ENCODE peak calls at places on chromosomes 4 and X, in seven cellular contexts. One of them, this sample, is unnamed.
A peak's percentile ranks its signal among the peaks of the same experiment; 100 is the strongest.

GRCh38 chr4:151409470-151410313 is 716 bp downstream of the FHIP1A start:
- DNase-seq in HCT116: peak; percentile 3
- DNase-seq in fibroblast of lung: no peak
- DNase-seq in H9: peak; percentile 75
- DNase-seq in pancreas: peak; percentile 73
- DNase-seq in CD4-positive, alpha-beta T cell: no peak
- DNase-seq in sigmoid colon: peak; percentile 64
- DNase-seq in this sample: peak; percentile 41

GRCh38 chr4:116055857-116056827 is 942.7 kb upstream of the NDST4 start:
- DNase-seq in HCT116: peak; percentile 22
- DNase-seq in fibroblast of lung: peak; percentile 6
- DNase-seq in H9: no peak
- DNase-seq in pancreas: no peak
- DNase-seq in CD4-positive, alpha-beta T cell: no peak
- DNase-seq in sigmoid colon: no peak
- DNase-seq in this sample: no peak

GRCh38 chr4:153156263-153156662 is 48.0 kb upstream of the TRIM2 start:
- DNase-seq in HCT116: no peak
- DNase-seq in fibroblast of lung: no peak
- DNase-seq in H9: no peak
- DNase-seq in pancreas: no peak
- DNase-seq in CD4-positive, alpha-beta T cell: peak; percentile 14
- DNase-seq in sigmoid colon: no peak
- DNase-seq in this sample: no peak

GRCh38 chr4:64230709-64231310 is 178.4 kb downstream of the TECRL start:
- DNase-seq in HCT116: peak; percentile 8
- DNase-seq in fibroblast of lung: peak; percentile 27
- DNase-seq in H9: no peak
- DNase-seq in pancreas: no peak
- DNase-seq in CD4-positive, alpha-beta T cell: no peak
- DNase-seq in sigmoid colon: no peak
- DNase-seq in this sample: no peak

GRCh38 chr4:101981756-101982155 is 191.2 kb downstream of the BANK1 start:
- DNase-seq in HCT116: peak; percentile 66
- DNase-seq in fibroblast of lung: no peak
- DNase-seq in H9: no peak
- DNase-seq in pancreas: no peak
- DNase-seq in CD4-positive, alpha-beta T cell: no peak
- DNase-seq in sigmoid colon: no peak
- DNase-seq in this sample: peak; percentile 30

GRCh38 chrX:32576885-32577284 is 634.5 kb downstream of the DMD start:
- DNase-seq in HCT116: no peak
- DNase-seq in fibroblast of lung: no peak
- DNase-seq in H9: no peak
- DNase-seq in pancreas: no peak
- DNase-seq in CD4-positive, alpha-beta T cell: no peak
- DNase-seq in sigmoid colon: no peak
- DNase-seq in this sample: no peak

GRCh38 chrX:134431894-134432293 is 28.1 kb upstream of the HPRT1 start:
- DNase-seq in HCT116: no peak
- DNase-seq in fibroblast of lung: peak; percentile 24
- DNase-seq in H9: no peak
- DNase-seq in pancreas: no peak
- DNase-seq in CD4-positive, alpha-beta T cell: no peak
- DNase-seq in sigmoid colon: no peak
- DNase-seq in this sample: peak; percentile 25

GRCh38 chr4:153023692-153024394 is 87.7 kb downstream of the FHDC1 start:
- DNase-seq in HCT116: no peak
- DNase-seq in fibroblast of lung: no peak
- DNase-seq in H9: no peak
- DNase-seq in pancreas: no peak
- DNase-seq in CD4-positive, alpha-beta T cell: no peak
- DNase-seq in sigmoid colon: no peak
- DNase-seq in this sample: peak; percentile 67

GRCh38 chrX:71998836-71999509 is 88.3 kb downstream of the NHSL2 start:
- DNase-seq in HCT116: peak; percentile 12
- DNase-seq in fibroblast of lung: peak; percentile 19
- DNase-seq in H9: peak; percentile 21
- DNase-seq in pancreas: no peak
- DNase-seq in CD4-positive, alpha-beta T cell: no peak
- DNase-seq in sigmoid colon: no peak
- DNase-seq in this sample: peak; percentile 21

GRCh38 chrX:48918644-48919340 is at the start of gene PIM2:
- DNase-seq in HCT116: peak; percentile 63
- DNase-seq in fibroblast of lung: peak; percentile 77
- DNase-seq in H9: peak; percentile 95
- DNase-seq in pancreas: peak; percentile 88
- DNase-seq in CD4-positive, alpha-beta T cell: peak; percentile 86
- DNase-seq in sigmoid colon: peak; percentile 95
- DNase-seq in this sample: peak; percentile 90

GRCh38 chrX:69015564-69016218 is 149.6 kb downstream of the PJA1 start:
- DNase-seq in HCT116: no peak
- DNase-seq in fibroblast of lung: no peak
- DNase-seq in H9: no peak
- DNase-seq in pancreas: no peak
- DNase-seq in CD4-positive, alpha-beta T cell: no peak
- DNase-seq in sigmoid colon: no peak
- DNase-seq in this sample: no peak

GRCh38 chrX:21408776-21409175 is 34.6 kb downstream of the CNKSR2 start:
- DNase-seq in HCT116: no peak
- DNase-seq in fibroblast of lung: no peak
- DNase-seq in H9: no peak
- DNase-seq in pancreas: no peak
- DNase-seq in CD4-positive, alpha-beta T cell: no peak
- DNase-seq in sigmoid colon: no peak
- DNase-seq in this sample: no peak

DNA sequence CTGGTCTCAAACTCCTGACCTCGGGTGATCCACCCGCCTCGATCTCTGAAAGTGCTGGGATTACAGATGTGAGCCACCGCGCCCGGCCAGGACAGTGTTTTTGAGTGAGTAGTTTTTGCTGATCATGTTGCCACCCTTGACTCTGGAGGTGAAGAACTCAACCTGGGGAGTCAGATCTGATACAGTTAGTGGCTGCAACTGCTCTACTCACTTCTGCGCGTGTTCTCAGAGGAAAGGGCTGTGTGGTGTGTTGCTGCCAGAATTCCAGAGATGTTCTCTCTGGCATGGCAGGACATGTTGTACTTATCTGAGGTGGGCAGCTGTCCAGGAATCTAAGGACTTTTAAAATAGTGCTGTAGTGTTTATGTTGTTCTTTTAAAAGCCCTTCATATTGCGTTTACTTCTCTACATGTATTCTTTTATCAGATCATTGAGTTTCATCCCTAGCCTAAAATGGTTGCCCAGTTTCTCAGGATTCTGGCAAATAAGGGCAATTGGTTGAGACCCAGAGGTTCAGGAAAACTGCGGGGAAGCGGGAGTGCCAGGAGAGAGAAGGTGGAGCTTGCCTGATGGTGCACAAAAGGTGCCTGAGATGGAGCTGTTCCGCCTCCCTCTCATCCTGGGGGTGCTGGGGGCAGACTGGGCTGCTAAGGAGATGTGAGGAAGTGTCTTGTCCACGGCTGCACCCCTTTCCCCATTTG is 97.7 kb downstream of the ARHGAP10 start:
- DNase-seq in HCT116: no peak
- DNase-seq in fibroblast of lung: peak; percentile 79
- DNase-seq in H9: no peak
- DNase-seq in pancreas: no peak
- DNase-seq in CD4-positive, alpha-beta T cell: no peak
- DNase-seq in sigmoid colon: peak; percentile 94
- DNase-seq in this sample: peak; percentile 52
- H3K27ac ChIP-seq in HCT116: no peak overlapping the region
- H3K27ac ChIP-seq in fibroblast of lung: no peak overlapping the region
- H3K27ac ChIP-seq in H9: no peak overlapping the region
- H3K27ac ChIP-seq in pancreas: no peak overlapping the region
- H3K27ac ChIP-seq in CD4-positive, alpha-beta T cell: no peak overlapping the region
- H3K27ac ChIP-seq in sigmoid colon: peak overlapping the region; percentile 91
- H3K27ac ChIP-seq in this sample: peak overlapping the region; percentile 94

DNA sequence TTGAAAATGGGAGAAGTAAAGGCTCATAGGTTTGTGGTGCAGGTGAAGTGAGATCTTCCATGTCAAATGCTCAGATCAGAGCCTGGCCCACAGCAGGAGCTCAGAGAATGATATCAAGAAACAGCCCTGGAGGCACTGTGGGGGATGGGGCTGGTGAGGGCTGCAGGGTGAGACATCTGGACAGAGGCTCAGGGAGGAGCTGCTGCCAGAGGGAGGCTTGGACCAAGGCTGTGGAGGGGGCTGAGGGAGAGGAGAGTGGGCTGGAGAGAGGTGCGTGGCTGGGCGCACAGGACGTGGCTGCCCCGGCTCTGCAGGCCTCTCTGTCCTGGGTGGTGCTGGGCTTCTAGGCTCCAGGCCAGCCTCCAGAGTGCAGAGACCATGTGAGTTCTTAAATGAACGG is 5.6 kb downstream of the SORCS2 start:
- DNase-seq in HCT116: no peak
- DNase-seq in fibroblast of lung: no peak
- DNase-seq in H9: peak; percentile 9
- DNase-seq in pancreas: peak; percentile 43
- DNase-seq in CD4-positive, alpha-beta T cell: no peak
- DNase-seq in sigmoid colon: peak; percentile 62
- DNase-seq in this sample: no peak
- TF ChIP-seq CTCF in HCT116: no peak
- TF ChIP-seq CTCF in fibroblast of lung: no peak
- TF ChIP-seq CTCF in H9: no peak
- TF ChIP-seq CTCF in pancreas: no peak
- TF ChIP-seq CTCF in CD4-positive, alpha-beta T cell: no peak
- TF ChIP-seq CTCF in sigmoid colon: no peak
- TF ChIP-seq CTCF in this sample: no peak

DNA sequence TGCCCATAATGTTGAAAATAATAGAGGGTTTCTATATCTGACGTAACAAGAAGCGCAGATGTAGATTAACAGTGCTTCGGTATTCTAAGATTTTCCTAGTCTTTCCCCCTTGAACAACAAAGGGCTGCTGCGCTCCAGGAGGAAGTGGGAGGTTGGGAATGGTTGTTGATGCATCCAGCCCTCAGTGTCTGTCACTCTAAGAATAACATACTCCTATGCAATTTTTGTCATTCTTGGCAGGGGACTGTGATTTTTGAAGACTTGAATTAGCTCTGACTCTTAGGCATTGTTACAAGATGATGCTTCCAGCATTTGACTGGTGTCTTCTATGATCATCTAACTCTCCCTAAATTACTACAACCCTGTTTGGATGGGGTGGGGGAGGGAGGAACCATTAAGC is 394.2 kb downstream of the ARHGAP24 start:
- DNase-seq in HCT116: no peak
- DNase-seq in fibroblast of lung: no peak
- DNase-seq in H9: no peak
- DNase-seq in pancreas: no peak
- DNase-seq in CD4-positive, alpha-beta T cell: no peak
- DNase-seq in sigmoid colon: no peak
- DNase-seq in this sample: no peak
- H3K27ac ChIP-seq in HCT116: no peak overlapping the region
- H3K27ac ChIP-seq in fibroblast of lung: no peak overlapping the region
- H3K27ac ChIP-seq in H9: no peak overlapping the region
- H3K27ac ChIP-seq in pancreas: no peak overlapping the region
- H3K27ac ChIP-seq in CD4-positive, alpha-beta T cell: no peak overlapping the region
- H3K27ac ChIP-seq in sigmoid colon: no peak overlapping the region
- H3K27ac ChIP-seq in this sample: no peak overlapping the region

GRCh38 chr4:15482346-15482745 is 12.7 kb downstream of the CC2D2A start:
- DNase-seq in HCT116: no peak
- DNase-seq in fibroblast of lung: no peak
- DNase-seq in H9: no peak
- DNase-seq in pancreas: no peak
- DNase-seq in CD4-positive, alpha-beta T cell: no peak
- DNase-seq in sigmoid colon: no peak
- DNase-seq in this sample: no peak

GRCh38 chr4:15478724-15479088 is 9.0 kb downstream of the CC2D2A start:
- DNase-seq in HCT116: no peak
- DNase-seq in fibroblast of lung: no peak
- DNase-seq in H9: peak; percentile 33
- DNase-seq in pancreas: no peak
- DNase-seq in CD4-positive, alpha-beta T cell: no peak
- DNase-seq in sigmoid colon: no peak
- DNase-seq in this sample: no peak

GRCh38 chr4:15479913-15480185 is 10.2 kb downstream of the CC2D2A start:
- DNase-seq in HCT116: no peak
- DNase-seq in fibroblast of lung: peak; percentile 93
- DNase-seq in H9: no peak
- DNase-seq in pancreas: no peak
- DNase-seq in CD4-positive, alpha-beta T cell: no peak
- DNase-seq in sigmoid colon: no peak
- DNase-seq in this sample: no peak

GRCh38 chr4:15476396-15476795 is 6.7 kb downstream of the CC2D2A start:
- DNase-seq in HCT116: no peak
- DNase-seq in fibroblast of lung: no peak
- DNase-seq in H9: no peak
- DNase-seq in pancreas: no peak
- DNase-seq in CD4-positive, alpha-beta T cell: no peak
- DNase-seq in sigmoid colon: no peak
- DNase-seq in this sample: no peak

DNA sequence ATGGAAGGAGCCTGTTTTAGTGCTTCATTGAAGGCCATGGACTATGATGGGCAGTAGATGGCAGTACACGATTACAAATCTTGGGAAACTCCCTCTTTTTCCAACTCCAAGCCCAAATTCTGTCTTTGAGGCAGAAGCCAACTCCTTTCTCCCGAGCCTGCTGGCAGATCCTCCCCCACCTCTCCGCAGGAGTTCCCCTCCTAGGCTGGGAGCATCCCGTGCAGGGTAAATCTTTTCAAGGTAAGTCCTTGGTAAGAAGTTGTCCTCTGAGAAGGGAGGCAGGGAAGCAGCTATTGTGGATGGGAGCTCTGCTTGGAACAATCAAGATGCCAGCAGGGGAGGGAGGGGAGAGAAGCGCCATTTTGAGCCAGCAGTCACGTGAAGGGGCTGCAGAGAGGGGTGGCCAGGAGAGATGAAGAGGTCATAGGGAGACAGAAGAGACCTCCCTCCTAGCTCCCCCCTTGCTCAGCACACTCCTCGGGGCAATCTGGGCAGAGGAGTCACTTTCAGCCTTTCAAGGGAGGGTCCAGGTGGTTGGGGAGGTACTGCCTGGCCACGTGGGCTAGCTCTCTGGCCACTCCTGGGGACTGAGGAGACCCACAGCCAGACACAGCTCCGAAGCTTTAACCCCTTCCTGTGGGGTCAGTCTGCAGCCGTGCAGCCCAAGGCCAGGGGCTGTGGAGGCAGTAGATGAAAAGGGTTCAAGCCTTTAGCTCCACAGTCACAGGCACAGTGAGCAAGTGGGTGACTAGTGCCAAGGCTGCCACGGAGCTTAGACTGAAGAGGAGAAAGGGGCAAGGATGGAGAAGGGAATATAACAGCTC is 9.6 kb downstream of the CC2D2A start:
- DNase-seq in HCT116: peak; percentile 82
- DNase-seq in fibroblast of lung: peak; percentile 94
- DNase-seq in H9: peak; percentile 86
- DNase-seq in pancreas: peak; percentile 52
- DNase-seq in CD4-positive, alpha-beta T cell: no peak
- DNase-seq in sigmoid colon: peak; percentile 78
- DNase-seq in this sample: peak; percentile 72
- TF ChIP-seq CTCF in HCT116: peak; percentile 74
- TF ChIP-seq CTCF in fibroblast of lung: peak; percentile 72
- TF ChIP-seq CTCF in H9: peak; percentile 83
- TF ChIP-seq CTCF in pancreas: peak; percentile 41
- TF ChIP-seq CTCF in CD4-positive, alpha-beta T cell: no peak
- TF ChIP-seq CTCF in sigmoid colon: peak; percentile 60
- TF ChIP-seq CTCF in this sample: peak; percentile 73

This sample was measured in RWPE1.